ENCODE peak calls at places on chromosomes 16 and 17, in eight cellular contexts. U, B, S, Q, R, M, W and H are unnamed samples.

GRCh38 chr16:31535737-31536136 is 8.0 kb downstream of the AHSP start:
- DNase-seq in U (no peak), B (no peak), S (no peak), Q (no peak), R (no peak), M (no peak), W (no peak), H (no peak)

GRCh38 chr17:7484067-7484963 is at the start of gene POLR2A:
- DNase-seq in U (peak; percentile 96), B (peak; percentile 97), S (peak; percentile 98), Q (peak; percentile 97), R (peak; percentile 94), M (peak; percentile 97), W (peak; percentile 98), H (peak; percentile 94)

GRCh38 chr16:85461814-85462404 is 151.2 kb upstream of the GSE1 start:
- DNase-seq in U (no peak), B (no peak), S (no peak), Q (no peak), R (no peak), M (no peak), W (no peak), H (no peak)

GRCh38 chr17:75116681-75117080 is 6.9 kb downstream of the ARMC7 start:
- DNase-seq in U (no peak), B (no peak), S (no peak), Q (no peak), R (no peak), M (no peak), W (no peak), H (no peak)

GRCh38 chr16:48959204-48959603 is 322.4 kb downstream of the CBLN1 start:
- DNase-seq in U (no peak), B (no peak), S (no peak), Q (no peak), R (no peak), M (no peak), W (no peak), H (no peak)

GRCh38 chr17:70483624-70484023 is 314.3 kb downstream of the KCNJ2 start:
- DNase-seq in U (no peak), B (no peak), S (no peak), Q (no peak), R (no peak), M (no peak), W (no peak), H (no peak)

GRCh38 chr17:50479522-50480141 is 972 bp downstream of the RSAD1 start:
- DNase-seq in U (peak; percentile 44), B (peak; percentile 77), S (peak; percentile 72), Q (peak; percentile 45), R (peak; percentile 58), M (peak; percentile 69), W (peak; percentile 86), H (peak; percentile 75)

GRCh38 chr17:82418001-82418986 is at the start of the genes HEXD and OGFOD3:
- DNase-seq in U (peak; percentile 65), B (peak; percentile 72), S (peak; percentile 69), Q (peak; percentile 95), R (peak; percentile 66), M (peak; percentile 53), W (peak; percentile 95), H (peak; percentile 80)

GRCh38 chr16:59567496-59567895 is 833.4 kb upstream of the GOT2 start:
- DNase-seq in U (no peak), B (no peak), S (no peak), Q (no peak), R (no peak), M (no peak), W (no peak), H (no peak)

GRCh38 chr17:61385869-61386245 is 13.8 kb upstream of the TBX2 start:
- DNase-seq in U (no peak), B (no peak), S (no peak), Q (no peak), R (no peak), M (no peak), W (peak; percentile 21), H (no peak)

GRCh38 chr16:19785512-19786130 is 67.5 kb downstream of the IQCK start:
- DNase-seq in U (no peak), B (no peak), S (no peak), Q (no peak), R (no peak), M (no peak), W (no peak), H (no peak)

GRCh38 chr17:80862978-80863377 is 128.7 kb upstream of the CHMP6 start:
- DNase-seq in U (no peak), B (no peak), S (no peak), Q (no peak), R (no peak), M (no peak), W (peak; percentile 19), H (no peak)

GRCh38 chr17:76623271-76624146 is 20.0 kb downstream of the ST6GALNAC1 start:
- DNase-seq in U (peak; percentile 23), B (peak; percentile 64), S (peak; percentile 57), Q (peak; percentile 65), R (peak; percentile 44), M (peak; percentile 63), W (peak; percentile 84), H (peak; percentile 59)

GRCh38 chr16:48347191-48347860 is 37.9 kb downstream of the SIAH1 start:
- DNase-seq in U (no peak), B (no peak), S (no peak), Q (no peak), R (no peak), M (no peak), W (no peak), H (no peak)

GRCh38 chr17:75688209-75688771 is 21.2 kb downstream of the SAP30BP start:
- DNase-seq in U (no peak), B (peak; percentile 60), S (no peak), Q (no peak), R (peak; percentile 2), M (no peak), W (peak; percentile 39), H (no peak)

GRCh38 chr17:74833501-74834361 is 26.0 kb downstream of the GRIN2C start:
- DNase-seq in U (no peak), B (peak; percentile 67), S (peak; percentile 49), Q (no peak), R (no peak), M (no peak), W (no peak), H (peak; percentile 33)

GRCh38 chr17:56699186-56699895 is 105.8 kb downstream of the NOG start:
- DNase-seq in U (peak; percentile 74), B (no peak), S (peak; percentile 24), Q (peak; percentile 91), R (no peak), M (no peak), W (no peak), H (peak; percentile 99)

GRCh38 chr16:10308305-10309193 is 77.3 kb upstream of the ATF7IP2 start:
- DNase-seq in U (no peak), B (no peak), S (no peak), Q (no peak), R (no peak), M (no peak), W (no peak), H (no peak)

GRCh38 chr17:64003526-64004121 is 5.5 kb downstream of the PRR29 start:
- DNase-seq in U (no peak), B (peak; percentile 26), S (no peak), Q (no peak), R (no peak), M (no peak), W (no peak), H (no peak)

GRCh38 chr16:81823111-81823510 is 44.0 kb downstream of the PLCG2 start:
- DNase-seq in U (no peak), B (peak; percentile 71), S (peak; percentile 42), Q (no peak), R (no peak), M (no peak), W (no peak), H (no peak)

GRCh38 chr16:25693621-25694020 is 1.9 kb downstream of the HS3ST4 start:
- DNase-seq in U (no peak), B (no peak), S (no peak), Q (no peak), R (no peak), M (no peak), W (no peak), H (no peak)

GRCh38 chr17:50556803-50557202 is 3.7 kb upstream of the CACNA1G start:
- DNase-seq in U (no peak), B (no peak), S (no peak), Q (no peak), R (no peak), M (peak; percentile 39), W (no peak), H (no peak)